ENCODE peak calls at places on chromosome 14, in nine cellular contexts. I, L, Q, X, C, N, T, P and K are unnamed samples.

GRCh38 chr14:77051101-77051500 is 22.6 kb upstream of the IRF2BPL start:
- DNase-seq in Q (no peak), N (no peak), I (no peak), C (no peak), L (no peak), X (no peak), T (no peak), P (no peak), K (no peak)

GRCh38 chr14:89571502-89571901 is 154.5 kb upstream of the FOXN3 start:
- DNase-seq in L (no peak), T (no peak), P (no peak), I (no peak), Q (no peak), C (no peak), X (no peak), N (no peak), K (no peak)

GRCh38 chr14:58922211-58922940 is 266.1 kb upstream of the DAAM1 start:
- DNase-seq in Q (peak; percentile 16), P (no peak), N (no peak), I (peak; percentile 56), L (no peak), X (no peak), C (no peak), T (no peak), K (no peak)

GRCh38 chr14:70654609-70655008 is 12.9 kb downstream of the TTC9 start:
- DNase-seq in T (no peak), X (no peak), C (no peak), N (peak; percentile 64), Q (no peak), I (no peak), P (no peak), L (no peak), K (peak; percentile 20)

GRCh38 chr14:95234426-95234825 is 77.1 kb upstream of the DICER1 start:
- DNase-seq in Q (no peak), P (no peak), L (no peak), X (no peak), C (no peak), I (no peak), T (no peak), N (no peak), K (no peak)

GRCh38 chr14:105889666-105890473 is 363.5 kb downstream of the TMEM121 start:
- DNase-seq in C (no peak), I (no peak), L (no peak), X (no peak), P (no peak), Q (no peak), T (no peak), N (no peak), K (no peak)

GRCh38 chr14:77128414-77128891 is 13.1 kb downstream of the ZDHHC22 start:
- DNase-seq in X (no peak), Q (peak; percentile 14), C (no peak), P (no peak), I (peak; percentile 26), N (no peak), L (peak; percentile 57), T (no peak), K (peak; percentile 59)

GRCh38 chr14:98173291-98173690 is 1098.7 kb downstream of the BCL11B start:
- DNase-seq in X (no peak), Q (no peak), N (no peak), L (no peak), C (no peak), T (no peak), P (no peak), I (no peak), K (no peak)

GRCh38 chr14:79530555-79530954 is 680.7 kb downstream of the DIO2 start:
- DNase-seq in L (no peak), I (no peak), X (no peak), Q (no peak), T (no peak), P (no peak), N (no peak), C (no peak), K (no peak)

GRCh38 chr14:77923131-77923933 is 123.4 kb downstream of the ADCK1 start:
- DNase-seq in N (no peak), X (no peak), T (no peak), C (no peak), I (no peak), P (no peak), Q (no peak), L (no peak), K (no peak)

GRCh38 chr14:103453791-103454190 is 68.6 kb downstream of the MARK3 start:
- DNase-seq in C (no peak), T (no peak), X (no peak), Q (no peak), P (no peak), L (no peak), N (no peak), I (no peak), K (no peak)

GRCh38 chr14:105087963-105088811 is 23.0 kb upstream of the GPR132 start:
- DNase-seq in Q (peak; percentile 79), T (no peak), I (peak; percentile 68), X (peak; percentile 59), P (peak; percentile 81), N (no peak), C (no peak), L (no peak), K (peak; percentile 84)

GRCh38 chr14:31937730-31938346 is 139.3 kb upstream of the ARHGAP5 start:
- DNase-seq in N (peak; percentile 47), I (peak; percentile 91), P (peak; percentile 67), X (no peak), T (no peak), Q (peak; percentile 93), L (no peak), C (peak; percentile 5), K (peak; percentile 58)

GRCh38 chr14:49526101-49526500 is 60.1 kb downstream of the RPS29 start:
- DNase-seq in X (peak; percentile 35), Q (no peak), C (no peak), L (no peak), N (no peak), I (no peak), T (no peak), P (no peak), K (no peak)

GRCh38 chr14:57485635-57486034 is 8.0 kb downstream of the CCDC198 start:
- DNase-seq in I (no peak), N (no peak), C (no peak), X (no peak), P (no peak), T (no peak), L (no peak), Q (no peak), K (no peak)

GRCh38 chr14:68840454-68840853 is 47.6 kb upstream of the ZFP36L1 start:
- DNase-seq in I (no peak), Q (no peak), T (no peak), X (no peak), P (no peak), C (no peak), L (no peak), N (no peak), K (no peak)

GRCh38 chr14:28243600-28243999 is 523.0 kb upstream of the FOXG1 start:
- DNase-seq in P (no peak), Q (no peak), C (no peak), X (peak; percentile 18), N (no peak), T (no peak), I (peak; percentile 31), L (no peak), K (peak; percentile 23)

GRCh38 chr14:64732066-64732465 is 27.8 kb downstream of the PLEKHG3 start:
- DNase-seq in I (no peak), X (no peak), L (no peak), C (no peak), P (no peak), N (no peak), Q (no peak), T (no peak), K (no peak)